ENCODE peak calls at places on chromosomes 3 and 15, in four cellular contexts. Q is tibial nerve, R is testis, A is A549. O is an unnamed sample. For H3K4me1, the result is how much of the 10 kb centered on the place peaks cover.

GRCh38 chr3:170306015-170306414 is 51.5 kb upstream of the SKIL start:
- DNase-seq in Q (no peak), R (no peak), A (no peak), O (no peak)

GRCh38 chr3:115638991-115639390 is 15.7 kb downstream of the GAP43 start:
- DNase-seq in Q (no peak), R (no peak), A (no peak), O (no peak)

GRCh38 chr15:76575177-76576078 is 238.9 kb downstream of the ISL2 start:
- DNase-seq in Q (no peak), R (no peak), A (no peak), O (no peak)

GRCh38 chr3:122299872-122300460 is 25.1 kb upstream of the CSTA start:
- DNase-seq in Q (peak), R (peak), A (peak), O (peak)

GRCh38 chr15:68783226-68784054 is 37.3 kb downstream of the ANP32A start:
- DNase-seq in Q (no peak), R (peak), A (peak), O (peak)

GRCh38 chr3:138849541-138849940 is 14.8 kb upstream of the PIK3CB start:
- DNase-seq in Q (no peak), R (no peak), A (no peak), O (no peak)

GRCh38 chr3:151987893-151988292 is 114.5 kb downstream of the SUCNR1 start:
- DNase-seq in Q (no peak), R (no peak), A (no peak), O (no peak)

GRCh38 chr15:85116066-85116465 is 134.4 kb downstream of the PDE8A start:
- DNase-seq in Q (no peak), R (no peak), A (no peak), O (no peak)

GRCh38 chr15:46061002-46061401 is 426.2 kb downstream of the SQOR start:
- DNase-seq in Q (no peak), R (no peak), A (no peak), O (no peak)

GRCh38 chr15:39501366-39501765 is 79.5 kb upstream of the THBS1 start:
- DNase-seq in Q (no peak), R (no peak), A (no peak), O (no peak)

GRCh38 chr15:79394231-79394630 is 37.9 kb upstream of the MINAR1 start:
- DNase-seq in Q (no peak), R (no peak), A (no peak), O (no peak)

GRCh38 chr15:58551084-58551763 is 119.4 kb downstream of the LIPC start:
- DNase-seq in Q (no peak), R (no peak), A (no peak), O (peak)

GRCh38 chr3:377158-377561 is 180.6 kb downstream of the CHL1 start:
- DNase-seq in Q (no peak), R (no peak), A (peak), O (no peak)

GRCh38 chr3:128794067-128794768 is 68.2 kb downstream of the RAB7A start:
- DNase-seq in Q (no peak), R (no peak), A (peak), O (no peak)

GRCh38 chr15:55230051-55230670 is 33.4 kb upstream of the RSL24D1 start:
- DNase-seq in Q (no peak), R (no peak), A (no peak), O (no peak)

GRCh38 chr15:97200161-97200560 is 760.3 kb upstream of the ARRDC4 start:
- DNase-seq in Q (no peak), R (no peak), A (no peak), O (no peak)

GRCh38 chr3:137946341-137946973 is 63.5 kb upstream of the CLDN18 start:
- DNase-seq in Q (peak), R (peak), A (peak), O (peak)

GRCh38 chr3:70308760-70309159 is 3.7 kb downstream of the MDFIC2 start:
- DNase-seq in Q (no peak), R (peak), A (peak), O (no peak)

GRCh38 chr15:63043391-63044076 is 987 bp downstream of the TPM1 start:
- DNase-seq in Q (no peak), R (no peak), A (no peak), O (no peak)

GRCh38 chr3:190644766-190645165 is 130.9 kb downstream of the IL1RAP start:
- DNase-seq in Q (no peak), R (no peak), A (no peak), O (no peak)

GRCh38 chr3:149369991-149370866 is 7.2 kb downstream of the TM4SF1 start:
- DNase-seq in Q (no peak), R (no peak), A (peak), O (no peak)

GRCh38 chr15:68781766-68782588 is 38.7 kb downstream of the ANP32A start:
- DNase-seq in Q (peak), R (peak), A (no peak), O (no peak)

GRCh38 chr15:49330166-49330565 is 92.9 kb upstream of the FGF7 start:
- DNase-seq in Q (no peak), R (no peak), A (no peak), O (no peak)

GRCh38 chr3:178518660-178519396 is 17.4 kb upstream of the KCNMB2 start:
- DNase-seq in Q (no peak), R (no peak), A (no peak), O (peak)

GRCh38 chr3:46986782-46987484 is 7.5 kb downstream of the NBEAL2 start:
- DNase-seq in Q (no peak), R (no peak), A (no peak), O (no peak)

GRCh38 chr15:82108489-82109078 is 62.8 kb upstream of the MEX3B start:
- DNase-seq in Q (peak), R (peak), A (peak), O (peak)

GRCh38 chr3:100261481-100261903 is 700 bp downstream of the TBC1D23 start:
- DNase-seq in Q (no peak), R (no peak), A (no peak), O (no peak)
- H3K4me1 ChIP-seq in Q (under half), R (under half), A (under half), O (under half)

GRCh38 chr15:92226020-92226612 is 167.6 kb upstream of the ST8SIA2 start:
- DNase-seq in Q (peak), R (peak), A (peak), O (peak)
- TF ChIP-seq CTCF in Q (peak), R (no peak), A (peak), O (peak)

GRCh38 chr15:67048281-67049279 is 16.8 kb upstream of the SMAD3 start:
- DNase-seq in Q (no peak), R (no peak), A (peak), O (no peak)

GRCh38 chr15:67050062-67050461 is 15.3 kb upstream of the SMAD3 start:
- DNase-seq in Q (no peak), R (no peak), A (peak), O (no peak)

GRCh38 chr15:67043939-67044771 is 21.2 kb upstream of the SMAD3 start:
- DNase-seq in Q (no peak), R (no peak), A (peak), O (no peak)

GRCh38 chr15:67049351-67050044 is 15.9 kb upstream of the SMAD3 start:
- DNase-seq in Q (no peak), R (no peak), A (peak), O (no peak)

GRCh38 chr15:67047149-67047661 is 18.2 kb upstream of the SMAD3 start:
- DNase-seq in Q (no peak), R (no peak), A (no peak), O (no peak)
- H3K4me3 ChIP-seq in Q (no peak), R (no peak), A (no peak), O (no peak)

GRCh38 chr3:32403663-32404062 is 12.0 kb downstream of the CMTM7 start:
- DNase-seq in Q (no peak), R (no peak), A (no peak), O (no peak)
- H3K4me1 ChIP-seq in Q (under half), R (under half), A (under half), O (under half)

GRCh38 chr3:97975466-97975865 is 3.2 kb upstream of the RIOX2 start:
- DNase-seq in Q (no peak), R (no peak), A (no peak), O (no peak)
- TF ChIP-seq CTCF in Q (peak), R (no peak), A (no peak), O (peak)

GRCh38 chr15:26201177-26201858 is 338.2 kb upstream of the ATP10A start:
- DNase-seq in Q (no peak), R (no peak), A (no peak), O (no peak)
- H3K4me3 ChIP-seq in Q (no peak), R (no peak), A (no peak), O (no peak)